ENCODE peak calls at places on chromosomes 7 and 10, in nine cellular contexts. One of them, this sample, is unnamed.
A peak's percentile ranks its signal among the peaks of the same experiment; 100 is the strongest.

GRCh38 chr7:127393370-127394058 is 1.0 kb upstream of the ZNF800 start:
- DNase-seq in heart left ventricle: no peak
- DNase-seq in fibroblast of mammary gland: no peak
- DNase-seq in A549: no peak
- DNase-seq in endothelial cell: no peak
- DNase-seq in BE2C: peak; percentile 24
- DNase-seq in GM20000: no peak
- DNase-seq in RWPE1: no peak
- DNase-seq in dorsolateral prefrontal cortex: no peak
- DNase-seq in this sample: peak; percentile 12

GRCh38 chr7:149714910-149715471 is 58.4 kb downstream of the ZNF467 start:
- DNase-seq in endothelial cell: no peak
- DNase-seq in RWPE1: peak; percentile 35
- DNase-seq in GM20000: no peak
- DNase-seq in heart left ventricle: no peak
- DNase-seq in BE2C: no peak
- DNase-seq in dorsolateral prefrontal cortex: no peak
- DNase-seq in A549: no peak
- DNase-seq in fibroblast of mammary gland: no peak
- DNase-seq in this sample: no peak

GRCh38 chr7:74097937-74098614 is 14.5 kb downstream of the LIMK1 start:
- DNase-seq in A549: peak; percentile 30
- DNase-seq in dorsolateral prefrontal cortex: no peak
- DNase-seq in RWPE1: peak; percentile 85
- DNase-seq in fibroblast of mammary gland: peak; percentile 99
- DNase-seq in GM20000: no peak
- DNase-seq in BE2C: peak; percentile 33
- DNase-seq in heart left ventricle: peak; percentile 44
- DNase-seq in endothelial cell: no peak
- DNase-seq in this sample: no peak

GRCh38 chr10:79392020-79392398 is 44.7 kb downstream of the PPIF start:
- DNase-seq in dorsolateral prefrontal cortex: peak; percentile 17
- DNase-seq in fibroblast of mammary gland: no peak
- DNase-seq in RWPE1: no peak
- DNase-seq in heart left ventricle: peak; percentile 58
- DNase-seq in GM20000: no peak
- DNase-seq in A549: no peak
- DNase-seq in BE2C: no peak
- DNase-seq in endothelial cell: no peak
- DNase-seq in this sample: no peak

GRCh38 chr7:47580811-47581331 is 1.0 kb downstream of the TNS3 start:
- DNase-seq in dorsolateral prefrontal cortex: no peak
- DNase-seq in BE2C: no peak
- DNase-seq in A549: peak; percentile 64
- DNase-seq in GM20000: no peak
- DNase-seq in heart left ventricle: no peak
- DNase-seq in fibroblast of mammary gland: no peak
- DNase-seq in endothelial cell: no peak
- DNase-seq in RWPE1: peak; percentile 38
- DNase-seq in this sample: peak; percentile 31

GRCh38 chr7:44622342-44623151 is 16.1 kb downstream of the OGDH start:
- DNase-seq in heart left ventricle: no peak
- DNase-seq in fibroblast of mammary gland: no peak
- DNase-seq in endothelial cell: no peak
- DNase-seq in dorsolateral prefrontal cortex: no peak
- DNase-seq in RWPE1: peak; percentile 24
- DNase-seq in A549: no peak
- DNase-seq in GM20000: no peak
- DNase-seq in BE2C: no peak
- DNase-seq in this sample: no peak

GRCh38 chr7:26286157-26286556 is 5.5 kb upstream of the SNX10 start:
- DNase-seq in heart left ventricle: no peak
- DNase-seq in A549: no peak
- DNase-seq in endothelial cell: no peak
- DNase-seq in fibroblast of mammary gland: no peak
- DNase-seq in BE2C: no peak
- DNase-seq in GM20000: no peak
- DNase-seq in dorsolateral prefrontal cortex: no peak
- DNase-seq in RWPE1: no peak
- DNase-seq in this sample: no peak

GRCh38 chr7:94022550-94022949 is 18.4 kb upstream of the BET1 start:
- DNase-seq in BE2C: no peak
- DNase-seq in endothelial cell: no peak
- DNase-seq in fibroblast of mammary gland: peak; percentile 62
- DNase-seq in A549: no peak
- DNase-seq in RWPE1: no peak
- DNase-seq in heart left ventricle: no peak
- DNase-seq in dorsolateral prefrontal cortex: no peak
- DNase-seq in GM20000: no peak
- DNase-seq in this sample: no peak

GRCh38 chr7:70338061-70338460 is 739.8 kb downstream of the AUTS2 start:
- DNase-seq in BE2C: no peak
- DNase-seq in dorsolateral prefrontal cortex: no peak
- DNase-seq in A549: no peak
- DNase-seq in heart left ventricle: no peak
- DNase-seq in RWPE1: no peak
- DNase-seq in GM20000: no peak
- DNase-seq in endothelial cell: no peak
- DNase-seq in fibroblast of mammary gland: no peak
- DNase-seq in this sample: no peak

GRCh38 chr7:25132430-25132829 is 7.4 kb upstream of the CYCS start:
- DNase-seq in endothelial cell: no peak
- DNase-seq in fibroblast of mammary gland: no peak
- DNase-seq in BE2C: no peak
- DNase-seq in A549: no peak
- DNase-seq in heart left ventricle: no peak
- DNase-seq in RWPE1: no peak
- DNase-seq in GM20000: no peak
- DNase-seq in dorsolateral prefrontal cortex: no peak
- DNase-seq in this sample: no peak

GRCh38 chr10:27513451-27514191 is 9.5 kb downstream of the RAB18 start:
- DNase-seq in dorsolateral prefrontal cortex: no peak
- DNase-seq in endothelial cell: no peak
- DNase-seq in fibroblast of mammary gland: peak; percentile 60
- DNase-seq in heart left ventricle: no peak
- DNase-seq in RWPE1: peak; percentile 25
- DNase-seq in A549: no peak
- DNase-seq in BE2C: no peak
- DNase-seq in GM20000: peak; percentile 10
- DNase-seq in this sample: no peak

GRCh38 chr10:89267056-89267455 is 15.5 kb upstream of the LIPA start:
- DNase-seq in A549: no peak
- DNase-seq in heart left ventricle: no peak
- DNase-seq in fibroblast of mammary gland: no peak
- DNase-seq in dorsolateral prefrontal cortex: no peak
- DNase-seq in endothelial cell: no peak
- DNase-seq in BE2C: no peak
- DNase-seq in RWPE1: no peak
- DNase-seq in GM20000: no peak
- DNase-seq in this sample: no peak

GRCh38 chr10:93226619-93227018 is 152.9 kb downstream of the CYP26A1 start:
- DNase-seq in endothelial cell: no peak
- DNase-seq in GM20000: no peak
- DNase-seq in heart left ventricle: no peak
- DNase-seq in RWPE1: no peak
- DNase-seq in dorsolateral prefrontal cortex: no peak
- DNase-seq in fibroblast of mammary gland: no peak
- DNase-seq in BE2C: no peak
- DNase-seq in A549: no peak
- DNase-seq in this sample: no peak

GRCh38 chr10:113412161-113412560 is 140.7 kb upstream of the HABP2 start:
- DNase-seq in RWPE1: no peak
- DNase-seq in dorsolateral prefrontal cortex: no peak
- DNase-seq in GM20000: no peak
- DNase-seq in A549: no peak
- DNase-seq in heart left ventricle: no peak
- DNase-seq in fibroblast of mammary gland: peak; percentile 51
- DNase-seq in endothelial cell: no peak
- DNase-seq in BE2C: no peak
- DNase-seq in this sample: no peak

GRCh38 chr10:104321226-104321625 is 17.0 kb downstream of the ITPRIP start:
- DNase-seq in GM20000: no peak
- DNase-seq in BE2C: no peak
- DNase-seq in dorsolateral prefrontal cortex: no peak
- DNase-seq in heart left ventricle: no peak
- DNase-seq in A549: no peak
- DNase-seq in endothelial cell: no peak
- DNase-seq in RWPE1: no peak
- DNase-seq in fibroblast of mammary gland: no peak
- DNase-seq in this sample: no peak

GRCh38 chr10:24465899-24466615 is 257.1 kb downstream of the KIAA1217 start:
- DNase-seq in fibroblast of mammary gland: peak; percentile 97
- DNase-seq in heart left ventricle: no peak
- DNase-seq in dorsolateral prefrontal cortex: no peak
- DNase-seq in RWPE1: peak; percentile 90
- DNase-seq in endothelial cell: no peak
- DNase-seq in BE2C: no peak
- DNase-seq in GM20000: peak; percentile 16
- DNase-seq in A549: peak; percentile 83
- DNase-seq in this sample: no peak

GRCh38 chr7:112452102-112452888 is 2.0 kb downstream of the IFRD1 start:
- DNase-seq in fibroblast of mammary gland: peak; percentile 67
- DNase-seq in BE2C: peak; percentile 47
- DNase-seq in RWPE1: peak; percentile 35
- DNase-seq in heart left ventricle: no peak
- DNase-seq in A549: peak; percentile 24
- DNase-seq in dorsolateral prefrontal cortex: no peak
- DNase-seq in endothelial cell: peak; percentile 17
- DNase-seq in GM20000: peak; percentile 21
- DNase-seq in this sample: peak; percentile 47

GRCh38 chr7:98834949-98835348 is 34.9 kb downstream of the TMEM130 start:
- DNase-seq in fibroblast of mammary gland: no peak
- DNase-seq in endothelial cell: no peak
- DNase-seq in dorsolateral prefrontal cortex: no peak
- DNase-seq in GM20000: no peak
- DNase-seq in heart left ventricle: no peak
- DNase-seq in BE2C: no peak
- DNase-seq in A549: no peak
- DNase-seq in RWPE1: no peak
- DNase-seq in this sample: no peak

GRCh38 chr10:44258019-44258418 is 126.9 kb downstream of the CXCL12 start:
- DNase-seq in fibroblast of mammary gland: no peak
- DNase-seq in A549: no peak
- DNase-seq in heart left ventricle: no peak
- DNase-seq in BE2C: no peak
- DNase-seq in endothelial cell: no peak
- DNase-seq in GM20000: no peak
- DNase-seq in dorsolateral prefrontal cortex: no peak
- DNase-seq in RWPE1: no peak
- DNase-seq in this sample: no peak
- TF ChIP-seq CTCF in fibroblast of mammary gland: no peak
- TF ChIP-seq CTCF in A549: no peak
- TF ChIP-seq CTCF in heart left ventricle: no peak
- TF ChIP-seq CTCF in BE2C: no peak
- TF ChIP-seq CTCF in endothelial cell: no peak
- TF ChIP-seq CTCF in GM20000: no peak
- TF ChIP-seq CTCF in dorsolateral prefrontal cortex: no peak
- TF ChIP-seq CTCF in RWPE1: no peak
- TF ChIP-seq CTCF in this sample: no peak

GRCh38 chr7:11021468-11021867 is 47.8 kb downstream of the PHF14 start:
- DNase-seq in RWPE1: no peak
- DNase-seq in dorsolateral prefrontal cortex: no peak
- DNase-seq in heart left ventricle: no peak
- DNase-seq in GM20000: no peak
- DNase-seq in endothelial cell: no peak
- DNase-seq in A549: no peak
- DNase-seq in fibroblast of mammary gland: no peak
- DNase-seq in BE2C: no peak
- DNase-seq in this sample: no peak
- TF ChIP-seq CTCF in RWPE1: no peak
- TF ChIP-seq CTCF in dorsolateral prefrontal cortex: no peak
- TF ChIP-seq CTCF in heart left ventricle: no peak
- TF ChIP-seq CTCF in GM20000: no peak
- TF ChIP-seq CTCF in endothelial cell: no peak
- TF ChIP-seq CTCF in A549: no peak
- TF ChIP-seq CTCF in fibroblast of mammary gland: no peak
- TF ChIP-seq CTCF in BE2C: no peak
- TF ChIP-seq CTCF in this sample: no peak

DNA sequence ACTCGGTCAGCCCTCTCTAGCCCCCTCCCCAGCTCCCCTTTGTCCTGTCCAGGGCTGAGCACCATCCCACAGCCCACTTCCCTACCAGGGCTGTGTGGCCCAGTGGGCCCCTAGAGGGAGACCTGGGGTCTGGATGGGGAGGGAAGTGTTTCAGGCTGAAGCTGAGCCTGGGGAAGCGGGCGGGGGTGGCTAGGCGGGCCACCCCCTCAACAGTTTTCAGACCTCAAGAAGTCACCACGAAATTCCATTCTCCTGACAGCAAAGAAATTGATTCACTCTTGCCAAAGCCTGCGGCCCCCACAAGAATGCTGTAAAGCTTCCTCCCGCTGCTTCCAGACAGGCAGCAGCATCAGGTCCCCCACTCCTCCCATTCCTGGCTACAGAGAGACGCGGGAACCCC is 2.6 kb upstream of the LFNG start:
- DNase-seq in endothelial cell: no peak
- DNase-seq in A549: no peak
- DNase-seq in RWPE1: peak; percentile 32
- DNase-seq in heart left ventricle: no peak
- DNase-seq in GM20000: no peak
- DNase-seq in BE2C: no peak
- DNase-seq in fibroblast of mammary gland: peak; percentile 88
- DNase-seq in dorsolateral prefrontal cortex: no peak
- DNase-seq in this sample: no peak
- TF ChIP-seq CTCF in endothelial cell: no peak
- TF ChIP-seq CTCF in A549: no peak
- TF ChIP-seq CTCF in RWPE1: no peak
- TF ChIP-seq CTCF in heart left ventricle: no peak
- TF ChIP-seq CTCF in GM20000: no peak
- TF ChIP-seq CTCF in BE2C: no peak
- TF ChIP-seq CTCF in fibroblast of mammary gland: no peak
- TF ChIP-seq CTCF in dorsolateral prefrontal cortex: no peak
- TF ChIP-seq CTCF in this sample: no peak

DNA sequence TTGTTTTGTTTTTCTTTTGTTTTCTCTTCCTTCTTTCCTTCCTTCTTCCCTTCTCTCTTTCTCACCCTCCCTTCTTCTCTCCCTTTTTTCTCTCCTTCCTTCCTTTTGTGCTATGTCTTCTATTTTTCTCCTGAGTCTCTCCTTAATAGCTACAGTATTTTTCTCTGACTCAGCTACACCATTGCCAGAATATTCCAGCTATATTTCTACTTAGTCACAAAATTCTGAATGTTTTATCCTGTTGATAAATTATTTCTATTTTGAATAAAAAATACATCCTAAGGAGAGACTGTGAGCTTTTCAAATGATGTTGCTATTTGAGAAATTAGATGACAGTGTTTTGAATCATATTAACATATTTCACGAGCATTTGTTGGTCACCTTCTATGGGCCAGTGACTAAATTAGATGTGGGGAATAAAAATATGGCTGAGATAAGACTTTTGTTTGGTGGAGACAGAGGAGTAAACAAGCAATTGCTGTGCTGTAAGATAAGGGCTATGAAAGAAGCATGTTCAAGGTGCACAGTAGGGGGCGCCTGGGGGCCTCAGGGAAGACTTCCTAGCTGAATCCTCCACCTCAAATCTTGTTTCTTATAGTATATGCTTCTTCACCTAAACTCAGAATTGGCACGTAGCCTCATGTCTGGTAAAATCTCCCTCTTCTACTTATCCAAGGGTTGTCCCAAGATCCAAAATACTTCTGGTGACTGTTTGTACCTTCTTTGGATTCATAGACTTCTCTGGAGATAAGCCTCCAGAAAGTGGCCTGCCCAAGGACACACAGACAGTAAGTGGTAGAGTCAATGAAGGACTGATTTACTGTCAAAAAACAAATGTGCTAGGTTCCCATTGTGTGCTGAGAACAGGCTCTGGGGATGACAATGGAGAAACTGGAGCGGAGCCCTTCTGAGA is 115.5 kb upstream of the CREB5 start:
- DNase-seq in endothelial cell: peak; percentile 67
- DNase-seq in RWPE1: no peak
- DNase-seq in GM20000: peak; percentile 27
- DNase-seq in fibroblast of mammary gland: peak; percentile 68
- DNase-seq in BE2C: peak; percentile 56
- DNase-seq in dorsolateral prefrontal cortex: no peak
- DNase-seq in heart left ventricle: no peak
- DNase-seq in A549: peak; percentile 66
- DNase-seq in this sample: peak; percentile 64
- TF ChIP-seq CTCF in endothelial cell: peak; percentile 57
- TF ChIP-seq CTCF in RWPE1: peak; percentile 51
- TF ChIP-seq CTCF in GM20000: peak; percentile 33
- TF ChIP-seq CTCF in fibroblast of mammary gland: peak; percentile 90
- TF ChIP-seq CTCF in BE2C: peak; percentile 85
- TF ChIP-seq CTCF in dorsolateral prefrontal cortex: peak; percentile 27
- TF ChIP-seq CTCF in heart left ventricle: peak; percentile 54
- TF ChIP-seq CTCF in A549: peak; percentile 50
- TF ChIP-seq CTCF in this sample: peak; percentile 73

This sample was measured in nephron progenitor cell.